ENCODE peak calls at places on chromosome 7, in four cellular contexts. Q, A, W and M are unnamed samples.

GRCh38 chr7:21967500-21968099 is 21.9 kb upstream of the CDCA7L start:
- DNase-seq in Q (no peak), A (no peak), W (no peak), M (peak; percentile 84)

GRCh38 chr7:146701166-146701565 is 584.6 kb downstream of the CNTNAP2 start:
- DNase-seq in Q (no peak), A (no peak), W (no peak), M (no peak)

GRCh38 chr7:100710452-100710851 is 4.5 kb downstream of the POP7 start:
- DNase-seq in Q (no peak), A (no peak), W (no peak), M (no peak)

GRCh38 chr7:50851451-50851850 is 68.8 kb upstream of the GRB10 start:
- DNase-seq in Q (no peak), A (no peak), W (no peak), M (no peak)

GRCh38 chr7:100801833-100802568 is 25.3 kb downstream of the EPHB4 start:
- DNase-seq in Q (no peak), A (peak; percentile 90), W (peak; percentile 66), M (peak; percentile 58)

GRCh38 chr7:73369009-73369408 is 41.0 kb downstream of the FKBP6 start:
- DNase-seq in Q (no peak), A (no peak), W (peak; percentile 80), M (no peak)

GRCh38 chr7:17402628-17403278 is 104.3 kb downstream of the AHR start:
- DNase-seq in Q (peak; percentile 90), A (no peak), W (no peak), M (no peak)

GRCh38 chr7:158252081-158252836 is 335.4 kb downstream of the PTPRN2 start:
- DNase-seq in Q (no peak), A (peak; percentile 54), W (no peak), M (no peak)

GRCh38 chr7:4136036-4136435 is 546.1 kb upstream of the FOXK1 start:
- DNase-seq in Q (no peak), A (no peak), W (no peak), M (no peak)

GRCh38 chr7:80883188-80884025 is 35.4 kb downstream of the SEMA3C start:
- DNase-seq in Q (no peak), A (no peak), W (peak; percentile 8), M (no peak)

GRCh38 chr7:69012149-69012548 is 586.1 kb upstream of the AUTS2 start:
- DNase-seq in Q (no peak), A (no peak), W (no peak), M (no peak)

GRCh38 chr7:75961194-75961593 is 33.2 kb downstream of the TMEM120A start:
- DNase-seq in Q (no peak), A (peak; percentile 57), W (no peak), M (no peak)

GRCh38 chr7:133016629-133017028 is 65.3 kb downstream of the CHCHD3 start:
- DNase-seq in Q (no peak), A (no peak), W (no peak), M (no peak)
- TF ChIP-seq GABPA in Q (no peak), A (no peak), W (no peak), M (no peak)

GRCh38 chr7:44565795-44566559 is 7.7 kb downstream of the DDX56 start:
- DNase-seq in Q (no peak), A (no peak), W (no peak), M (peak; percentile 85)

GRCh38 chr7:44563171-44563679 is 10.5 kb downstream of the DDX56 start:
- DNase-seq in Q (no peak), A (no peak), W (no peak), M (no peak)

GRCh38 chr7:44566680-44567079 is 7.0 kb downstream of the DDX56 start:
- DNase-seq in Q (no peak), A (no peak), W (no peak), M (no peak)

GRCh38 chr7:44564606-44565005 is 9.1 kb downstream of the DDX56 start:
- DNase-seq in Q (no peak), A (no peak), W (no peak), M (no peak)

DNA sequence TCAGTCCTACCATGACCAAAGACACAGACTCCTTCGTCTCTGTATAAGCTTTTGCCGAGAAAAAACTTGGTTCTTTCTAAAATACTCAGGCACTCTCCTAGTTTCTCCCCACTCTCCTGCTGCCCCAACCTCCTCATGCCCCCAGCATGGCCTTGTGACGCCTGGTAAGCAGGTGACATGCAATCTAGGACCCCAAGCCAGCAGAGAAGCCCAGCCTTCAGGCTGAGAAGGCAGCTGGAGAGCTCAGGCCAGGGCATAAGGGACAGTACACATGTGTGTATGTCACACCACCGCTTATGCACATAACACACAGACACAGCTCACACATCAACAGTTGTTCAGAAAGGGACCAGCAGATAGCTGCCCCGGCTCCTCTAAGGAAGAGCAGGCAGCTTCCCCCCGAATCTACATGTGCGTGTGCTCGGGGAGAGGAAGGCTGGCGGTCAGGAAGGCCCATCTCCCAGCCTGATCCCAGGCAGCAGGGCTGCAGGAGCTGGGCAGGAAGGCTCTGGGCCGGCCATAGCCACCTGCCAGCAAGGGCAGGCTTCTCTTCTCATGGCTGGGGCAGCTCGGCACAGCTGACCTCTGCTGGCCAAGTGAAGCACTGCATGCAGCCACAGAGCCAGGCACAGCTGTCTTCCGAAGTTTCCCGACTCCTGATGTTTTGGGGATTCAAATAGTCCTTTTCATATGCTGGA is 8.5 kb downstream of the DDX56 start:
- DNase-seq in Q (no peak), A (peak; percentile 80), W (peak; percentile 44), M (peak; percentile 48)
- H3K27ac ChIP-seq in Q (no peak overlapping the region), A (no peak overlapping the region), W (no peak overlapping the region), M (no peak overlapping the region)

DNA sequence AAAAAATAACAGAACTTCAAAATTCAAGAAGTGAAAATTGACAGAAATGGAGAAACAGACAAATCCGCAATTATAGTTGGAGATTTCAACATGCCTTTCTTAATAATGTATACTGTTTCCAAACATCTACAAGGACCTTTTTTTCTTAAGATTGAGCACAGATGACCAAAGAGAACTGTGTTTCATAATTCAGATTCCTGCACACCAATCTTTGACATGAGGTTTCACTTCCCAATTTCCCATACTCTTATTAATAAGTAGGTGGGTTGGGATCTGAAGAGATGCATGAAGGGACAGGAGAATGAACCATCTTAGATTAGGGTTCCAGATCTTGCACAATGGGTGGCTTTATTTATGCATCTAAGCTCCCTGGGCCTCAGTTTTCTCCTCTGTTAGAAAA is 24.9 kb upstream of the GIMAP7 start:
- DNase-seq in Q (no peak), A (no peak), W (no peak), M (no peak)
- TF ChIP-seq CTCF in Q (no peak), A (no peak), W (no peak), M (no peak)

GRCh38 chr7:266851-267840 is 22.8 kb upstream of the FOXL3 start:
- DNase-seq in Q (no peak), A (peak; percentile 82), W (peak; percentile 17), M (no peak)
- TF ChIP-seq GABPA in Q (no peak), A (no peak), W (no peak), M (no peak)

GRCh38 chr7:118777308-118777707 is 552.8 kb downstream of the ANKRD7 start:
- DNase-seq in Q (no peak), A (no peak), W (no peak), M (no peak)

DNA sequence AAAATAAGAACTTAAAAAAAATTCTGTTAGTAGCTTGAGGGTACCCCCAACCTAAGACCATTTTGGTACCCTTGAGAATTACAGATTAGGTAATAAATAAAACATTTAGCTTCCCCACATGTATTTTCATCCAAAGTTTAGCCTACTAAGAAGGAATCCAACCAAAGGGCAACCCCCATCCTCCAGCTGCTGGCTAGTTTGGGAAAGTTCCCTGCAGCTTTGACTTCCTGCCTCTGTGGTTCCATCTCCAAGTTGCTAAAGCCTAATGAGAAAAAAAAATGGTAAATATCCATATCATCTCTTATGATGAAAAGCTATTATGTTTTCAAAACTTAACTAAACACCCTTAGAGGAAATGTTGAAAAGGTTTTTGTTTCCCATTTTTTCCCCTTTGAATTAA is 547.2 kb downstream of the ANKRD7 start:
- DNase-seq in Q (no peak), A (no peak), W (no peak), M (no peak)
- H3K27ac ChIP-seq in Q (no peak overlapping the region), A (no peak overlapping the region), W (no peak overlapping the region), M (no peak overlapping the region)

GRCh38 chr7:79357101-79357500 is 96.4 kb downstream of the MAGI2 start:
- DNase-seq in Q (no peak), A (no peak), W (no peak), M (no peak)

GRCh38 chr7:79359827-79360226 is 93.6 kb downstream of the MAGI2 start:
- DNase-seq in Q (no peak), A (no peak), W (no peak), M (no peak)

GRCh38 chr7:79361214-79361613 is 92.3 kb downstream of the MAGI2 start:
- DNase-seq in Q (no peak), A (no peak), W (no peak), M (no peak)
- TF ChIP-seq CTCF in Q (no peak), A (no peak), W (peak; percentile 14), M (no peak)